ENCODE peak calls at places on chromosomes 3 and 15, in four cellular contexts. One of them, this sample, is unnamed.

GRCh38 chr3:135134717-135135116 is 339.7 kb downstream of the EPHB1 start:
- DNase-seq in heart left ventricle: no peak
- DNase-seq in SW480: no peak
- DNase-seq in H54: no peak
- DNase-seq in this sample: no peak

GRCh38 chr15:48309740-48310139 is 21.5 kb upstream of the DUT start:
- DNase-seq in heart left ventricle: no peak
- DNase-seq in H54: no peak
- DNase-seq in SW480: no peak
- DNase-seq in this sample: no peak

GRCh38 chr3:33083958-33084357 is 13.0 kb downstream of the GLB1 start:
- DNase-seq in H54: no peak
- DNase-seq in heart left ventricle: no peak
- DNase-seq in SW480: no peak
- DNase-seq in this sample: no peak

GRCh38 chr15:85880501-85881190 is 85.9 kb upstream of the KLHL25 start:
- DNase-seq in heart left ventricle: no peak
- DNase-seq in SW480: no peak
- DNase-seq in H54: no peak
- DNase-seq in this sample: no peak

GRCh38 chr15:87792250-87793030 is 464.1 kb downstream of the NTRK3 start:
- DNase-seq in H54: no peak
- DNase-seq in SW480: no peak
- DNase-seq in heart left ventricle: no peak
- DNase-seq in this sample: peak; percentile 100

GRCh38 chr15:72086010-72086697 is 31.8 kb downstream of the MYO9A start:
- DNase-seq in heart left ventricle: no peak
- DNase-seq in SW480: no peak
- DNase-seq in H54: no peak
- DNase-seq in this sample: no peak

GRCh38 chr3:194592798-194593752 is 40.1 kb downstream of the TMEM44 start:
- DNase-seq in SW480: peak; percentile 91
- DNase-seq in heart left ventricle: no peak
- DNase-seq in H54: peak; percentile 92
- DNase-seq in this sample: no peak

GRCh38 chr15:101120961-101121360 is 130.9 kb downstream of the CHSY1 start:
- DNase-seq in SW480: no peak
- DNase-seq in heart left ventricle: no peak
- DNase-seq in H54: no peak
- DNase-seq in this sample: no peak

GRCh38 chr3:195247863-195248189 is 23.1 kb downstream of the XXYLT1 start:
- DNase-seq in SW480: no peak
- DNase-seq in H54: no peak
- DNase-seq in heart left ventricle: no peak
- DNase-seq in this sample: no peak

GRCh38 chr15:74525946-74526345 is 15.1 kb upstream of the ARID3B start:
- DNase-seq in SW480: peak; percentile 89
- DNase-seq in H54: no peak
- DNase-seq in heart left ventricle: no peak
- DNase-seq in this sample: no peak

GRCh38 chr3:141538568-141538967 is 51.7 kb downstream of the RASA2 start:
- DNase-seq in H54: no peak
- DNase-seq in heart left ventricle: no peak
- DNase-seq in SW480: no peak
- DNase-seq in this sample: no peak

GRCh38 chr15:41512512-41513281 is 930 bp downstream of the LTK start:
- DNase-seq in H54: no peak
- DNase-seq in heart left ventricle: no peak
- DNase-seq in SW480: peak; percentile 55
- DNase-seq in this sample: no peak

GRCh38 chr3:178777718-178778411 is 241.6 kb downstream of the KCNMB2 start:
- DNase-seq in SW480: no peak
- DNase-seq in heart left ventricle: no peak
- DNase-seq in H54: peak; percentile 12
- DNase-seq in this sample: no peak

GRCh38 chr3:175485436-175485835 is 626.3 kb downstream of the NAALADL2 start:
- DNase-seq in heart left ventricle: no peak
- DNase-seq in H54: no peak
- DNase-seq in SW480: no peak
- DNase-seq in this sample: no peak

GRCh38 chr3:189688296-189688695 is 57.1 kb downstream of the TP63 start:
- DNase-seq in heart left ventricle: no peak
- DNase-seq in H54: no peak
- DNase-seq in SW480: no peak
- DNase-seq in this sample: peak; percentile 12

GRCh38 chr15:26051771-26052685 is 188.9 kb upstream of the ATP10A start:
- DNase-seq in H54: no peak
- DNase-seq in SW480: no peak
- DNase-seq in heart left ventricle: no peak
- DNase-seq in this sample: no peak

GRCh38 chr3:3800076-3800448 is 831 bp downstream of the LRRN1 start:
- DNase-seq in H54: no peak
- DNase-seq in SW480: peak; percentile 3
- DNase-seq in heart left ventricle: no peak
- DNase-seq in this sample: peak; percentile 34

GRCh38 chr3:170740726-170741591 is 129.0 kb downstream of the RPL22L1 start:
- DNase-seq in heart left ventricle: no peak
- DNase-seq in H54: peak; percentile 20
- DNase-seq in SW480: peak; percentile 71
- DNase-seq in this sample: no peak

GRCh38 chr3:186129206-186129605 is 20.3 kb upstream of the ETV5 start:
- DNase-seq in H54: no peak
- DNase-seq in SW480: no peak
- DNase-seq in heart left ventricle: no peak
- DNase-seq in this sample: no peak

GRCh38 chr15:90818251-90819210 is 49.9 kb upstream of the FURIN start:
- DNase-seq in heart left ventricle: peak; percentile 75
- DNase-seq in SW480: no peak
- DNase-seq in H54: no peak
- DNase-seq in this sample: peak; percentile 59

GRCh38 chr3:171023566-171023965 is 3.0 kb downstream of the SLC2A2 start:
- DNase-seq in SW480: no peak
- DNase-seq in heart left ventricle: no peak
- DNase-seq in H54: no peak
- DNase-seq in this sample: no peak

GRCh38 chr3:13009132-13009945 is 63.9 kb downstream of the IQSEC1 start:
- DNase-seq in H54: no peak
- DNase-seq in heart left ventricle: peak; percentile 91
- DNase-seq in SW480: peak; percentile 74
- DNase-seq in this sample: no peak

GRCh38 chr15:100131321-100132224 is 210.2 kb downstream of the ADAMTS17 start:
- DNase-seq in heart left ventricle: peak; percentile 81
- DNase-seq in H54: no peak
- DNase-seq in SW480: peak; percentile 61
- DNase-seq in this sample: no peak

GRCh38 chr3:45659661-45660566 is 29.3 kb upstream of the SACM1L start:
- DNase-seq in H54: peak; percentile 54
- DNase-seq in heart left ventricle: peak; percentile 80
- DNase-seq in SW480: peak; percentile 45
- DNase-seq in this sample: peak; percentile 52

GRCh38 chr3:63960048-63960711 is 48.0 kb upstream of the SCAANT1 start:
- DNase-seq in heart left ventricle: peak; percentile 46
- DNase-seq in H54: peak; percentile 30
- DNase-seq in SW480: peak; percentile 30
- DNase-seq in this sample: no peak

GRCh38 chr3:4497005-4497692 is 4.0 kb downstream of the ITPR1 start:
- DNase-seq in heart left ventricle: no peak
- DNase-seq in H54: no peak
- DNase-seq in SW480: no peak
- DNase-seq in this sample: no peak

GRCh38 chr15:63752075-63752684 is 81.6 kb downstream of the HERC1 start:
- DNase-seq in SW480: peak; percentile 66
- DNase-seq in heart left ventricle: no peak
- DNase-seq in H54: peak; percentile 2
- DNase-seq in this sample: peak; percentile 68

GRCh38 chr3:44506961-44507360 is 29.5 kb upstream of the ZNF445 start:
- DNase-seq in heart left ventricle: no peak
- DNase-seq in SW480: no peak
- DNase-seq in H54: no peak
- DNase-seq in this sample: no peak

GRCh38 chr3:38121832-38122461 is 15.0 kb downstream of the ACAA1 start:
- DNase-seq in H54: no peak
- DNase-seq in heart left ventricle: peak; percentile 43
- DNase-seq in SW480: no peak
- DNase-seq in this sample: no peak

GRCh38 chr3:150005243-150006102 is 34.8 kb upstream of the PFN2 start:
- DNase-seq in H54: no peak
- DNase-seq in heart left ventricle: no peak
- DNase-seq in SW480: no peak
- DNase-seq in this sample: peak; percentile 32

GRCh38 chr15:30038667-30039523 is 43.9 kb upstream of the GOLGA8J start:
- DNase-seq in heart left ventricle: no peak
- DNase-seq in SW480: no peak
- DNase-seq in H54: peak; percentile 31
- DNase-seq in this sample: no peak

GRCh38 chr3:43477600-43477999 is 144.2 kb downstream of the ANO10 start:
- DNase-seq in heart left ventricle: no peak
- DNase-seq in SW480: no peak
- DNase-seq in H54: no peak
- DNase-seq in this sample: no peak

GRCh38 chr3:62184559-62184958 is 188.8 kb downstream of the FEZF2 start:
- DNase-seq in SW480: no peak
- DNase-seq in H54: no peak
- DNase-seq in heart left ventricle: no peak
- DNase-seq in this sample: no peak

GRCh38 chr3:47096955-47097354 is 67.0 kb downstream of the SETD2 start:
- DNase-seq in SW480: no peak
- DNase-seq in heart left ventricle: no peak
- DNase-seq in H54: peak; percentile 18
- DNase-seq in this sample: no peak

GRCh38 chr3:12886106-12886679 is 44.8 kb upstream of the RPL32 start:
- DNase-seq in SW480: no peak
- DNase-seq in H54: no peak
- DNase-seq in heart left ventricle: no peak
- DNase-seq in this sample: no peak

GRCh38 chr3:58900372-58900771 is 149.5 kb downstream of the CFAP20DC start:
- DNase-seq in H54: no peak
- DNase-seq in SW480: no peak
- DNase-seq in heart left ventricle: no peak
- DNase-seq in this sample: peak; percentile 12

GRCh38 chr15:60612400-60613048 is 133.6 kb upstream of the ICE2 start:
- DNase-seq in H54: no peak
- DNase-seq in SW480: no peak
- DNase-seq in heart left ventricle: no peak
- DNase-seq in this sample: no peak

This sample was measured in SK-N-DZ.